ENCODE peak calls at places on chromosomes 12 and 14, in six cellular contexts. O, A, M, W, B and K are unnamed samples.

GRCh38 chr12:92059976-92060375 is 85.7 kb downstream of the BTG1 start:
- DNase-seq in O (peak), A (peak), M (no peak), W (no peak), B (no peak), K (no peak)

GRCh38 chr14:64732066-64732465 is 27.8 kb downstream of the PLEKHG3 start:
- DNase-seq in O (no peak), A (no peak), M (no peak), W (no peak), B (no peak), K (no peak)

GRCh38 chr12:40198601-40199000 is 26.2 kb upstream of the LRRK2 start:
- DNase-seq in O (peak), A (no peak), M (no peak), W (no peak), B (no peak), K (no peak)

GRCh38 chr12:69685810-69686209 is 13.3 kb downstream of the BEST3 start:
- DNase-seq in O (peak), A (peak), M (no peak), W (no peak), B (no peak), K (peak)

GRCh38 chr12:2688381-2688881 is 106.3 kb upstream of the FKBP4 start:
- DNase-seq in O (no peak), A (no peak), M (no peak), W (no peak), B (no peak), K (no peak)

GRCh38 chr12:105409881-105410471 is 79.5 kb downstream of the C12orf75 start:
- DNase-seq in O (peak), A (no peak), M (peak), W (no peak), B (no peak), K (peak)

GRCh38 chr14:82270286-82270685 is 736.6 kb upstream of the SEL1L start:
- DNase-seq in O (no peak), A (no peak), M (no peak), W (no peak), B (no peak), K (no peak)

GRCh38 chr12:100375023-100375737 is 18.3 kb downstream of the SLC17A8 start:
- DNase-seq in O (peak), A (no peak), M (peak), W (no peak), B (peak), K (peak)

GRCh38 chr14:63614964-63615363 is 26.7 kb downstream of the WDR89 start:
- DNase-seq in O (peak), A (peak), M (no peak), W (no peak), B (no peak), K (no peak)

GRCh38 chr12:1915082-1915968 is 3.1 kb downstream of the CACNA2D4 start:
- DNase-seq in O (no peak), A (no peak), M (no peak), W (peak), B (no peak), K (no peak)

GRCh38 chr14:70254476-70254961 is 65.8 kb upstream of the SLC8A3 start:
- DNase-seq in O (peak), A (peak), M (no peak), W (no peak), B (no peak), K (no peak)

GRCh38 chr12:2586159-2587035 is 208.4 kb upstream of the FKBP4 start:
- DNase-seq in O (no peak), A (no peak), M (no peak), W (no peak), B (no peak), K (no peak)

GRCh38 chr14:98808494-98809407 is 463.2 kb downstream of the BCL11B start:
- DNase-seq in O (no peak), A (peak), M (no peak), W (no peak), B (no peak), K (no peak)

GRCh38 chr12:43306066-43306465 is 245.9 kb downstream of the ADAMTS20 start:
- DNase-seq in O (peak), A (peak), M (no peak), W (no peak), B (no peak), K (peak)

GRCh38 chr14:92494512-92494911 is 19.1 kb upstream of the RIN3 start:
- DNase-seq in O (no peak), A (no peak), M (no peak), W (no peak), B (no peak), K (no peak)

GRCh38 chr12:54273981-54274380 is 5.9 kb downstream of the CBX5 start:
- DNase-seq in O (no peak), A (no peak), M (no peak), W (no peak), B (no peak), K (no peak)

GRCh38 chr14:102363182-102363952 is 626 bp downstream of the TECPR2 start:
- DNase-seq in O (peak), A (peak), M (peak), W (no peak), B (no peak), K (no peak)

GRCh38 chr12:62732861-62733427 is 202.0 kb downstream of the PPM1H start:
- DNase-seq in O (peak), A (peak), M (no peak), W (no peak), B (no peak), K (no peak)

GRCh38 chr12:94980577-94980976 is 22.9 kb downstream of the NDUFA12 start:
- DNase-seq in O (no peak), A (peak), M (no peak), W (no peak), B (no peak), K (no peak)

GRCh38 chr12:6695313-6696045 is 5.1 kb downstream of the PIANP start:
- DNase-seq in O (no peak), A (no peak), M (no peak), W (no peak), B (no peak), K (no peak)

GRCh38 chr12:115597157-115597712 is 680.3 kb downstream of the MED13L start:
- DNase-seq in O (peak), A (peak), M (no peak), W (no peak), B (no peak), K (peak)

GRCh38 chr12:46627686-46628085 is 198.1 kb downstream of the SLC38A4 start:
- DNase-seq in O (peak), A (peak), M (no peak), W (no peak), B (no peak), K (no peak)

GRCh38 chr12:64889434-64890216 is 65.2 kb downstream of the TBC1D30 start:
- DNase-seq in O (peak), A (peak), M (no peak), W (no peak), B (no peak), K (no peak)